ENCODE peak calls at places on chromosomes 16 and 17, in eight cellular contexts. Y is lung; K is CD4-positive, alpha-beta T cell; N is transverse colon; L is coronary artery; O is body of pancreas; J is RWPE2; X is cardiac muscle cell. M is an unnamed sample.

GRCh38 chr17:33668516-33668915 is 375.4 kb upstream of the ASIC2 start:
- DNase-seq in J (no peak), O (no peak), L (no peak), K (no peak), Y (no peak), X (no peak), N (no peak), M (no peak)

GRCh38 chr16:2507679-2508064 is 6.1 kb upstream of the ATP6V0C start:
- DNase-seq in N (peak; percentile 44), O (peak; percentile 13), J (no peak), X (no peak), K (no peak), L (no peak), Y (peak; percentile 55), M (peak; percentile 70)

GRCh38 chr17:73720187-73720834 is 76.1 kb upstream of the SDK2 start:
- DNase-seq in J (no peak), Y (no peak), N (no peak), X (peak; percentile 36), L (no peak), K (no peak), O (no peak), M (no peak)

GRCh38 chr17:80112471-80113032 is 11.2 kb downstream of the GAA start:
- DNase-seq in L (no peak), Y (no peak), O (no peak), J (peak; percentile 62), X (no peak), N (no peak), K (no peak), M (no peak)

GRCh38 chr16:3971706-3972105 is 91.2 kb upstream of the CREBBP start:
- DNase-seq in Y (no peak), O (no peak), L (no peak), J (no peak), X (peak; percentile 18), K (no peak), N (no peak), M (no peak)

GRCh38 chr17:27834571-27834970 is 34.2 kb upstream of the NOS2 start:
- DNase-seq in L (no peak), J (no peak), K (no peak), O (no peak), Y (no peak), X (no peak), N (no peak), M (no peak)

GRCh38 chr16:85759631-85760419 is 8.9 kb upstream of the C16orf74 start:
- DNase-seq in N (peak; percentile 66), L (no peak), J (no peak), O (peak; percentile 55), X (no peak), K (no peak), Y (no peak), M (no peak)

GRCh38 chr16:75109732-75110243 is 6.8 kb downstream of the LDHD start:
- DNase-seq in X (no peak), L (no peak), N (peak; percentile 80), K (no peak), J (no peak), Y (no peak), O (peak; percentile 65), M (peak; percentile 80)

GRCh38 chr16:55433030-55433429 is 46.0 kb upstream of the MMP2 start:
- DNase-seq in J (no peak), N (no peak), X (no peak), K (no peak), O (no peak), Y (no peak), L (no peak), M (no peak)

GRCh38 chr16:17282247-17282646 is 188.5 kb downstream of the XYLT1 start:
- DNase-seq in Y (no peak), K (no peak), L (no peak), N (no peak), J (no peak), O (no peak), X (no peak), M (no peak)

GRCh38 chr16:58299757-58300349 is 5.0 kb upstream of the PRSS54 start:
- DNase-seq in L (no peak), O (no peak), Y (no peak), K (no peak), J (no peak), X (peak; percentile 13), N (peak; percentile 22), M (no peak)

GRCh38 chr16:57070424-57070823 is 22.0 kb upstream of the CPNE2 start:
- DNase-seq in N (no peak), J (no peak), L (no peak), K (no peak), O (no peak), Y (no peak), X (no peak), M (no peak)

GRCh38 chr16:81641403-81642106 is 137.5 kb upstream of the PLCG2 start:
- DNase-seq in N (no peak), L (no peak), Y (no peak), J (no peak), K (no peak), O (peak; percentile 73), X (peak; percentile 26), M (no peak)

GRCh38 chr16:24075929-24076716 is 180.0 kb upstream of the CACNG3 start:
- DNase-seq in J (no peak), Y (no peak), N (no peak), X (peak; percentile 20), L (no peak), K (no peak), O (no peak), M (no peak)

GRCh38 chr17:48307814-48308411 is 122.1 kb downstream of the SKAP1 start:
- DNase-seq in J (no peak), Y (peak; percentile 36), O (peak; percentile 62), N (peak; percentile 64), X (peak; percentile 76), K (peak; percentile 43), L (no peak), M (peak; percentile 28)

DNA sequence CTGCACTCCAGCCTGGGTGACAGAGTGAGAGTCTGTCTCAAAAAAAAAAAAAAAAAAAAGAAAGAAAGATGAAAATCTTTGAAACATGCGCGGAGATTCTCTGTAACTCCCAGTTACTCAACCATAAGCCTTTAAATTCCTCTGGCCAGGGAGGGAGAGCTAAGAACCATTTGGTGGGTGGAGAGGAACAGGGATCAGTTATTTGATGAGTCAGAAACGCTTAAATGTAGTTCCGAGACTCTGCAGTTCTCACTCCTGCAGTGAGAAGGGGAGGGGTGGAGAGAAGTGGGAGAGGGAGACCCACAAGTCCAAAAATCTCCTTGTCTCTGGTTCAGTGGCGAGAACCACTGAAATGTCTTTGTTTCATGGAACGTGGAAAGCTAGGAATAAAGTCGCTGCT is 266.7 kb downstream of the SOX9 start:
- DNase-seq in N (no peak), O (no peak), J (no peak), Y (no peak), L (no peak), K (no peak), X (no peak), M (no peak)
- H3K27ac ChIP-seq in N (no peak overlapping the region), O (no peak overlapping the region), J (peak overlapping the region; percentile 89), Y (no peak overlapping the region), L (no peak overlapping the region), K (no peak overlapping the region), X (no peak overlapping the region), M (no peak overlapping the region)

DNA sequence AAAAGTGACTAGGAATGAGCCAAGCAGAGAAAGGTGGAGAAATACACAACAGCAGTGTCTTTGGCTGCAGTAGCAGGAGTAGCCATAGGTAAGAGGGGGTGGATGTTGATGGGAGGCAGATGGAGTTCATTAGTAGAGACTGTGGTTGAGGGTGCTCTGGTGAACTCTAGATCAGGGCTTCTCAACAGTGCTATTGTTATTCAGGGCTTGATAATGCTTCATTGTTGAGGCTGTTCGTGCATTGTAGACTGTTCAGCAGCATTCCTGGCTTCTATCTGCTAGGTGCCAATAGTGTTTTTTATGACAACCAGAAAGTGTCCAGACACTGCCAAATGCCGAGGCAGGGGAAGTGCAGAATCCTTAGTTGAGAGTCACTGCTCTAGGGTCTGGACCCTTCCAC is 3.6 kb downstream of the ALKBH5 start:
- DNase-seq in J (no peak), X (no peak), K (no peak), L (no peak), O (no peak), Y (no peak), N (no peak), M (no peak)
- H3K27ac ChIP-seq in J (peak overlapping the region; percentile 24), X (no peak overlapping the region), K (no peak overlapping the region), L (peak overlapping the region; percentile 99), O (peak overlapping the region; percentile 63), Y (peak overlapping the region; percentile 45), N (peak overlapping the region; percentile 99), M (peak overlapping the region; percentile 96)

GRCh38 chr16:89396156-89396555 is 94.2 kb downstream of the ANKRD11 start:
- DNase-seq in N (no peak), J (no peak), X (no peak), Y (no peak), K (no peak), O (no peak), L (no peak), M (peak; percentile 50)

GRCh38 chr16:89393731-89394406 is 96.5 kb downstream of the ANKRD11 start:
- DNase-seq in L (no peak), Y (peak; percentile 61), J (no peak), N (no peak), K (no peak), X (no peak), O (peak; percentile 60), M (peak; percentile 72)

GRCh38 chr16:89397331-89397861 is 93.0 kb downstream of the ANKRD11 start:
- DNase-seq in J (no peak), K (no peak), O (no peak), Y (no peak), X (no peak), N (no peak), L (no peak), M (no peak)

GRCh38 chr16:89395150-89396142 is 94.9 kb downstream of the ANKRD11 start:
- DNase-seq in L (peak; percentile 96), X (no peak), N (peak; percentile 87), O (peak; percentile 97), J (peak; percentile 93), K (no peak), Y (peak; percentile 91), M (peak; percentile 93)

DNA sequence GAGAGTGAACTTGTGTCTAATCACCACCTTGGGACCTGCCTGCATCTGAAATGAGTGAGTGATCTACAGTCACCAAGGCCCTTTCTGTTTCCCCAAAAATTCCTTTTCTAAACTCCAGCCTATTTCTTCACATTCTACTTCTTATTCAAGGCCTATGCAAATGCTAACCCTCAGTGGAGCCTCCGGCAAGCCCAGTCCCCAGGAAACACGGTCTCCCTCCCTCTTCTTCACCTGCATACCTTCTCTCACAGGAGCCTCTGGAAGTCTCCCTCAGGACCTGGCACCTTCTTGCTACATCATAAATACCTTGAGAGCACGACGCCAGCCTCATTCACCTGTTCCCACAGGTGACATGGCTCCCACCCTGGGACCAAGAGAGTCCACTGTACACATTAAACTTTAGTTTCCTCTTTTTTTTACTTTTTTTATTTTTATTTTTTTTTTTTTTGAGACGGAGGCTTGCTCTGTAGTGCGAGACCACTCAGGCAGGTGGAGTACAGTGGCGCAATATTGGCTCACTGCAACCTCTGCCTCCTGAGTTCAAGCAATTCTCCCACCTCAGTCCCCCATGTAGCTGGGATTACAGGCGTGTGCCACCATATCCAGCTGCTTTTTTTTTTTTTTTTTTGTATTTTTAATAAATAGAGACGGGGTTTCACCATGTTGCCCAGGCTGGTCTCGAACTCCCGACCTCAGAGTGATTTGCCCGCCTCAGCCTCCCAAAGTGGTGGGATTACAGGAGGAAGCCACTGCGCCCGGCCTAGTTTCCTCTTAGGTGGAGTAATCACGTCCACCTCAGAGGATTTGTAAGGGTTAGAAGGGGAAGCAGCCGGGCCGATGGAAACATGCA is 97.3 kb downstream of the ANKRD11 start:
- DNase-seq in J (no peak), K (no peak), Y (no peak), X (no peak), O (no peak), L (no peak), N (no peak), M (no peak)
- H3K27ac ChIP-seq in J (peak overlapping the region; percentile 90), K (no peak overlapping the region), Y (no peak overlapping the region), X (no peak overlapping the region), O (peak overlapping the region; percentile 79), L (no peak overlapping the region), N (peak overlapping the region; percentile 83), M (peak overlapping the region; percentile 64)

GRCh38 chr16:78479723-78480122 is 380.3 kb downstream of the WWOX start:
- DNase-seq in J (no peak), O (no peak), Y (no peak), L (no peak), K (no peak), X (no peak), N (no peak), M (no peak)
- H3K27ac ChIP-seq in J (no peak overlapping the region), O (no peak overlapping the region), Y (no peak overlapping the region), L (no peak overlapping the region), K (no peak overlapping the region), X (no peak overlapping the region), N (no peak overlapping the region), M (no peak overlapping the region)

M was measured in psoas muscle.